ENCODE peak calls at places on chromosome 13, in six cellular contexts. S is Peyer's patch; O is SK-N-MC; G is CD8-positive, alpha-beta T cell; B is brain microvascular endothelial cell; P is WERI-Rb-1. M is an unnamed sample.

GRCh38 chr13:63075126-63075525 is 1659.5 kb upstream of the PCDH20 start:
- DNase-seq in S (no peak), O (no peak), P (no peak), G (no peak), B (no peak), M (no peak)

GRCh38 chr13:45162821-45163220 is 38.0 kb downstream of the KCTD4 start:
- DNase-seq in P (no peak), S (no peak), B (peak; percentile 55), G (no peak), O (no peak), M (peak; percentile 84)

GRCh38 chr13:28385362-28385761 is 109.6 kb downstream of the FLT1 start:
- DNase-seq in G (no peak), S (no peak), P (no peak), B (no peak), O (no peak), M (no peak)

GRCh38 chr13:26867451-26868067 is 107.0 kb upstream of the GPR12 start:
- DNase-seq in B (peak; percentile 22), O (no peak), G (no peak), P (no peak), S (no peak), M (peak; percentile 48)

GRCh38 chr13:45847554-45848224 is 3.9 kb downstream of the SIAH3 start:
- DNase-seq in G (peak; percentile 21), B (peak; percentile 43), S (peak; percentile 28), P (no peak), O (no peak), M (no peak)

GRCh38 chr13:39554371-39554770 is 48.6 kb downstream of the LHFPL6 start:
- DNase-seq in S (no peak), B (no peak), P (no peak), O (no peak), G (no peak), M (peak; percentile 3)

GRCh38 chr13:25846227-25846984 is 205.4 kb downstream of the SHISA2 start:
- DNase-seq in G (no peak), B (no peak), O (no peak), S (no peak), P (no peak), M (no peak)

GRCh38 chr13:53137777-53138176 is 109.2 kb downstream of the OLFM4 start:
- DNase-seq in G (no peak), P (no peak), O (no peak), S (no peak), B (peak; percentile 31), M (no peak)

GRCh38 chr13:113625965-113626661 is 31.9 kb downstream of the ATP4B start:
- DNase-seq in G (no peak), S (no peak), B (no peak), P (no peak), O (no peak), M (peak; percentile 92)

DNA sequence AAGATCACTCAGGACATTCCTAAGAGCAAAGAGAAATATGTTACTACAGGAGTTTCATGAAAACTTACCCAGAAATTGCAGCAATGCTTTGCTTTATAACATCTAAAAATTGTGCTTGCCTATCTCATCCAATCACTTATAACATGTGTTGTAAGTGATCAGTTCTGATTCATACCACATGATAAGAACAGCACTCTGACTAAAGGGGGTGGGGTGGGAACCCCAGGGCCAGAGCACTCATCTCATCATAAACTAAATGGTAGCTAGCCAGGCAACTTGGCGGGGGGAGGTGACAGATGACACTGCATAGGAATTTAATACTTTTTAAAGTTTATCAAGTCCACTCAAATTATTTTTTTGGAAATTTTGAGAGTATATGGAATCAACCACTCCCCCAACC is 42.1 kb downstream of the FOXO1 start:
- DNase-seq in B (peak; percentile 56), G (no peak), S (no peak), P (no peak), O (no peak), M (no peak)
- H3K4me3 ChIP-seq in B (no peak overlapping the region), G (no peak overlapping the region), S (no peak overlapping the region), P (no peak overlapping the region), O (no peak overlapping the region), M (no peak overlapping the region)

GRCh38 chr13:31898383-31899071 is 133.0 kb upstream of the FRY start:
- DNase-seq in B (no peak), S (no peak), O (no peak), G (no peak), P (peak; percentile 26), M (no peak)

GRCh38 chr13:31895687-31896086 is 135.9 kb upstream of the FRY start:
- DNase-seq in B (no peak), O (no peak), P (no peak), S (no peak), G (no peak), M (no peak)

GRCh38 chr13:31894931-31895330 is 136.6 kb upstream of the FRY start:
- DNase-seq in G (no peak), S (no peak), O (no peak), B (no peak), P (no peak), M (no peak)

GRCh38 chr13:31891472-31891871 is 140.1 kb upstream of the FRY start:
- DNase-seq in O (no peak), S (no peak), G (no peak), B (no peak), P (no peak), M (no peak)

DNA sequence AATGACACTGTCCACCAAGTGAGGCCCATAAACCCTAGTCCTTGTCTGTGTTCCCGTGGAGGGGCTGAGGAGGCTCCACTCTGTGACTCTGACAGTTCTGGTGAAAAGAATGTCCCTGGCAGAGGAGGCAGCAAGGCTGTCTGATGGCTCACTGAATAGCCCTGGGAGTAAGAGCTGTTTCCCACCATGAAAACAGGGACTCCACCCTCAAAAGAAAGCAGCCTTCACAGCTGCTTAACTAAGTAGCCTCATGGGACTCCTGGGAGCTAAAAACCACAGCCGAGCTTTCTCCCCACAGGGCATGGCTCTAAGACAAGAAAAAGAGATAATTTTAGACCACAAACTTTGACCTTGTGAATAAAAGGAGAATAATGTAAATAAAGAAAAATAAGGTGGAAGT is 135.1 kb upstream of the FRY start:
- DNase-seq in P (no peak), O (peak; percentile 77), S (no peak), B (peak; percentile 88), G (no peak), M (peak; percentile 86)
- H3K4me3 ChIP-seq in P (no peak overlapping the region), O (peak overlapping the region; percentile 42), S (no peak overlapping the region), B (no peak overlapping the region), G (no peak overlapping the region), M (no peak overlapping the region)

DNA sequence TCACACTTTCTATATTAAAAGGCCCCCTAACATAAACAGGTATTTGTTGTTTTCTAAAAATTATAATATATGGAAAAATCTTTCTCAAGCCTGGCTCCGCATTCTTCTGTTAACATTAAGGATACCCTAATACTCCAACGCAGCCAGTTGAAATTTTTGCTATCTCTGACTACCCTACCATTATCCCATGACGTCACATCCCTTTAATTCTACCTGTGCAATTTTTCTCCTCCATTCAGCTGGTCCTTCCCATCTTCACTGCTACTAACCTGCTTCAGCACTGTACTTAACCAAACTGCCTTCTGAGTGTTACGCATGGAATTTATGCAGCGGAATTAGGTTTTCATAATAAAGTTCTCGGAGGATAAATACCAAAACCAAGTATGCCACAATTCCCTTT is 1.0 kb downstream of the MRPS31 start:
- DNase-seq in O (no peak), S (no peak), P (no peak), B (no peak), G (no peak), M (no peak)
- H3K4me3 ChIP-seq in O (peak overlapping the region; percentile 91), S (no peak overlapping the region), P (peak overlapping the region; percentile 89), B (peak overlapping the region; percentile 97), G (peak overlapping the region; percentile 89), M (peak overlapping the region; percentile 100)

GRCh38 chr13:107124730-107125129 is 556.8 kb upstream of the ARGLU1 start:
- DNase-seq in O (no peak), G (no peak), P (no peak), B (no peak), S (no peak), M (no peak)

GRCh38 chr13:107121793-107122192 is 553.9 kb upstream of the ARGLU1 start:
- DNase-seq in P (no peak), S (no peak), B (no peak), G (no peak), O (no peak), M (no peak)

GRCh38 chr13:107124129-107124718 is 556.3 kb upstream of the ARGLU1 start:
- DNase-seq in O (no peak), B (no peak), S (no peak), G (no peak), P (no peak), M (no peak)

GRCh38 chr13:107117327-107118012 is 549.5 kb upstream of the ARGLU1 start:
- DNase-seq in B (peak; percentile 4), O (no peak), S (no peak), G (no peak), P (no peak), M (no peak)

DNA sequence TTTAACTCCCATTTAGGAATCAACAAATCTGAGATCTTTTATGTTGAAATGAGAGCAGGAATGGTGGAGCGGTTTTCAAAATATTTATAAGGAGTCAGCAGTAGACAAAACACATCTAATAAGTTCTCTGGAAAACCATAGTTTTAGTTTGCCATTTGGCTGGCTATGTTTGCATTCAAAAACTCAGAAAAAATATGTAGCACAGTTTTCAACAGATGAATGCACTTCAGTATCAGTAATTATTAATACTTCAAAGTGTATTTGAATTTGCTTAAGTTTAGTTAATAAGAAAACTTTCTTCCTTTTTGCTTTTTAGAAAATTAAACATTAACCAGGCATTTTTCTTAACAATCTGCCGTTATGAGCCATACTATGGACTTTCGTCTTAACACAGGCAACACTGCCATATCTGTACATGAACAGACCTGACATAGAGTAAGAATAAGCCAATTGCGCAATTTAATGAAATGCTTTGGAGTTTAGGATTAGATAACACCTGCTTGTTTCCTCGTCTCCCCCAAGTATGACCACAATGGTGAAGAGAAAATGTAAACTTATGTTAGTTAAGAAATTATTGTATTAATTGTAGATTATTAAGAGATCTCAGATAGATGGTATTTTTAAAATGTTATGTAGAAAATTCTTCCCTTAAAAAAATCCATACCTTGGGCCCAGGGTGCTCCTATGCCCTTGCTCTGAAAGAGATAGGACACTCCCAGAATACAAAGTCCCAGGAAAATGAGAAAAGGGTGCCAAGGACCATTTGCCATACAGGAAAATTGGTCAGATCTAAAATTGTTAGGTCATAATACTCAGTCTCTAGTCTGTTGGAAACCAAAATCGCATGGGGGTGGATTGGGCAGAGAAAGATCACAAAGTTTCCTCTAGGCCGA is 552.3 kb upstream of the ARGLU1 start:
- DNase-seq in B (no peak), P (no peak), O (no peak), S (no peak), G (no peak), M (no peak)
- H3K4me3 ChIP-seq in B (no peak overlapping the region), P (no peak overlapping the region), O (no peak overlapping the region), S (no peak overlapping the region), G (no peak overlapping the region), M (no peak overlapping the region)

GRCh38 chr13:101415358-101416174 is 742 bp downstream of the NALCN start:
- DNase-seq in G (no peak), P (peak; percentile 28), B (no peak), S (no peak), O (no peak), M (peak; percentile 52)
- H3K4me3 ChIP-seq in G (no peak overlapping the region), P (peak overlapping the region; percentile 77), B (peak overlapping the region; percentile 71), S (no peak overlapping the region), O (peak overlapping the region; percentile 66), M (peak overlapping the region; percentile 84)

M was measured in osteoblast.